ENCODE peak calls at places on chromosomes 2 and 18, in four cellular contexts. F, U, M and G are unnamed samples.

GRCh38 chr2:12778369-12778768 is 61.6 kb downstream of the TRIB2 start:
- DNase-seq in F (no peak), U (no peak), M (no peak), G (no peak)

GRCh38 chr2:156430978-156431358 is 5.2 kb upstream of the GPD2 start:
- DNase-seq in F (no peak), U (peak; percentile 73), M (no peak), G (no peak)

GRCh38 chr2:174787485-174788205 is 23.4 kb upstream of the CHRNA1 start:
- DNase-seq in M (no peak), U (peak; percentile 100), F (no peak), G (no peak)

GRCh38 chr2:178419123-178419522 is 31.9 kb downstream of the PRKRA start:
- DNase-seq in U (peak; percentile 61), M (no peak), F (no peak), G (no peak)

GRCh38 chr18:66759017-66759416 is 155.1 kb upstream of the CDH19 start:
- DNase-seq in F (no peak), U (no peak), M (no peak), G (no peak)

GRCh38 chr2:168353251-168353650 is 102.8 kb upstream of the CERS6 start:
- DNase-seq in M (no peak), U (no peak), F (no peak), G (no peak)

GRCh38 chr2:202193881-202194353 is 44.5 kb downstream of the SUMO1 start:
- DNase-seq in U (no peak), F (no peak), M (no peak), G (no peak)

GRCh38 chr2:202031261-202031986 is 2.2 kb upstream of the FZD7 start:
- DNase-seq in U (no peak), F (no peak), M (no peak), G (no peak)

GRCh38 chr2:157164370-157164769 is 93.1 kb upstream of the GALNT5 start:
- DNase-seq in U (no peak), M (no peak), F (no peak), G (no peak)

GRCh38 chr2:52334185-52334584 is 1302.3 kb upstream of the NRXN1 start:
- DNase-seq in U (no peak), M (no peak), F (no peak), G (no peak)

GRCh38 chr2:203873921-203874631 is 6.5 kb downstream of the CTLA4 start:
- DNase-seq in M (peak; percentile 47), F (no peak), U (no peak), G (no peak)

GRCh38 chr2:156427067-156427466 is 9.1 kb upstream of the GPD2 start:
- DNase-seq in M (no peak), F (no peak), U (no peak), G (no peak)

GRCh38 chr18:45112682-45113081 is 432.0 kb downstream of the SETBP1 start:
- DNase-seq in U (no peak), F (no peak), M (no peak), G (no peak)

GRCh38 chr2:47098953-47099352 is 56.2 kb downstream of the STPG4 start:
- DNase-seq in M (no peak), F (no peak), U (no peak), G (no peak)

GRCh38 chr2:62306751-62307468 is 111.0 kb downstream of the B3GNT2 start:
- DNase-seq in F (no peak), M (no peak), U (peak; percentile 6), G (peak; percentile 43)

GRCh38 chr2:240947607-240948006 is 41.5 kb downstream of the CROCC2 start:
- DNase-seq in M (no peak), F (no peak), U (no peak), G (no peak)

GRCh38 chr2:72082021-72082739 is 65.5 kb downstream of the CYP26B1 start:
- DNase-seq in M (no peak), U (no peak), F (no peak), G (no peak)

GRCh38 chr2:227655454-227655853 is 11.2 kb upstream of the SCYGR5 start:
- DNase-seq in F (no peak), U (peak; percentile 91), M (no peak), G (no peak)

GRCh38 chr2:109422071-109422757 is 191.6 kb downstream of the SEPTIN10 start:
- DNase-seq in M (no peak), U (peak; percentile 28), F (no peak), G (no peak)

GRCh38 chr2:215843579-215843978 is 169.8 kb downstream of the MREG start:
- DNase-seq in M (no peak), U (peak; percentile 92), F (no peak), G (no peak)

GRCh38 chr2:207165121-207166038 is at the start of gene KLF7:
- DNase-seq in M (peak; percentile 38), U (peak; percentile 51), F (peak; percentile 48), G (peak; percentile 51)

GRCh38 chr18:9108911-9109310 is 6.4 kb downstream of the NDUFV2 start:
- DNase-seq in F (no peak), M (no peak), U (no peak), G (no peak)

GRCh38 chr2:65490222-65490621 is 57.8 kb upstream of the SPRED2 start:
- DNase-seq in F (no peak), U (no peak), M (no peak), G (no peak)

GRCh38 chr2:126835811-126836210 is 62.9 kb upstream of the TEX51 start:
- DNase-seq in U (no peak), F (no peak), M (no peak), G (no peak)

GRCh38 chr2:63846487-63846886 is 4.8 kb downstream of the UGP2 start:
- DNase-seq in U (no peak), M (no peak), F (no peak), G (no peak)

GRCh38 chr2:111202266-111203040 is 81.7 kb downstream of the BCL2L11 start:
- DNase-seq in F (no peak), M (no peak), U (peak; percentile 89), G (no peak)

GRCh38 chr2:186572705-186573104 is 17.2 kb upstream of the ITGAV start:
- DNase-seq in F (no peak), M (no peak), U (no peak), G (no peak)
- H3K27ac ChIP-seq in F (no peak overlapping the region), M (no peak overlapping the region), U (no peak overlapping the region), G (no peak overlapping the region)

GRCh38 chr2:106192752-106193490 is 1.2 kb downstream of the UXS1 start:
- DNase-seq in U (peak; percentile 87), F (peak; percentile 14), M (peak; percentile 28), G (peak; percentile 21)
- H3K4me1 ChIP-seq in U (peaks cover 9% of the 10 kb centered on the region), F (peaks cover 52% of the 10 kb centered on the region), M (peaks cover 5% of the 10 kb centered on the region), G (peaks cover 44% of the 10 kb centered on the region)

DNA sequence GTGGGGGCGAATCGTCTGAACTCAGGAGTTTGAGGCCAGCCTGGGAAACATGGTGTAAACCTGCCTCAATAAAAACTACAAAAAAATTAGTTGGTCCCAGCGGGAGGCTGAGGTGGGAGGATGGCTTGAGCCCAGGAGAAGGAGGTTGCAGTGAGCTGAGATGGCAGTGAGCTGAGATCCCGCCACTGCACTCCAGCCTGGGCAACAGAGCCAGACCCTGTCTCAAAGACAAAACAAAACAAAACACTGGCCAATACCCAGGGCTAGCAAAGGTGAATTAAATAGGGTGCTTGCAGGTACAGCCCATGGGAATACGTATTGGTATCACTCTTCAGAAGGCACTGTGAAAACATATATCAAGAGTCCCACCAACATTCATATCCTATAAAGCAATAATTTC is 7.0 kb downstream of the ITSN2 start:
- DNase-seq in F (no peak), M (no peak), U (no peak), G (no peak)
- H3K27ac ChIP-seq in F (no peak overlapping the region), M (no peak overlapping the region), U (no peak overlapping the region), G (no peak overlapping the region)

DNA sequence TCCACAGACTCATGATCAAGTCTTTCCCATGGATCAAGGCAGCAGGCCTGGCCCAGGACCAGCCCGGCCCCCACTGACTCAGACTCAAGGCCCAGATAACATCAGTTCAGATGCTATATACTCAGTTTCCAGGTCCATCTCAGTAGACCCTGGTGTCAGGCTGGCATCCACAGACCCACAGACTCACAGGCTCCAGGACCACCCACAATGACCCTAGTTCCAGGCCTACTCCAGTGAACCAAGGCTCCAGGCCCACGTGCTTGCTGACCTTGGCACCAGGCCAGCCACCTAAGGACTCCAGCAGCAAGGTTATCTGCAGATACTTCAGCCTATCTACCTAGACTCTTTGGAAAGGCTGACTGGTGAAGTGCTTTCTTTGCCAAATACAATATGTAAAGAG is 51.0 kb downstream of the KCNH7 start:
- DNase-seq in M (no peak), U (no peak), F (no peak), G (no peak)
- H3K4me1 ChIP-seq in M (no peaks in the 10 kb centered on the region), U (no peaks in the 10 kb centered on the region), F (no peaks in the 10 kb centered on the region), G (no peaks in the 10 kb centered on the region)

DNA sequence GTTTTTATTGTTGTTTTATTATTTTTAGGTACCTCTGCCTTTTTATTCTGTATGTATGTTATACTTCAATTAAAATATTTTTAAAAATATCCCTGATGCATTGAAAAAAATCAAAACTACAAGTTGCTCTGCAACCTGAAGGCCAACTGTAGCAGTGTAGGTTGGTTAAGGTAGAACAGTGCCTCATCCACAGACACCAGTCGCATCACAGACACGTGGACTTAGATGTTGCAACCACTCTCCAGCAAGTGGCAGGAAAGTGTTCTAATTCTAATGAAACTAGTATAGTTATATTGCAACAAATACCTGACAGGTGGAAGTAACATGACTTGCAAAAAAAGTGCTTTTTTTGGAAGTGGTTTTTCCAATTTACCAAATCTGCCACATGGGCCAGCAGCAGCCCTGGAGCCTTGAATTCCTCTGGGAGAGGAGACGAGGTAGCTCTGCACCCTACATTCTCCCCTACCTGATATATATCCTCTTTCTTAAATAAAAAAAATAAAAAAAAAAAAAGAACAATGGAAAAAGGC is 28.4 kb upstream of the SLC3A1 start:
- DNase-seq in U (no peak), F (no peak), M (no peak), G (no peak)
- H3K27ac ChIP-seq in U (no peak overlapping the region), F (no peak overlapping the region), M (no peak overlapping the region), G (no peak overlapping the region)

DNA sequence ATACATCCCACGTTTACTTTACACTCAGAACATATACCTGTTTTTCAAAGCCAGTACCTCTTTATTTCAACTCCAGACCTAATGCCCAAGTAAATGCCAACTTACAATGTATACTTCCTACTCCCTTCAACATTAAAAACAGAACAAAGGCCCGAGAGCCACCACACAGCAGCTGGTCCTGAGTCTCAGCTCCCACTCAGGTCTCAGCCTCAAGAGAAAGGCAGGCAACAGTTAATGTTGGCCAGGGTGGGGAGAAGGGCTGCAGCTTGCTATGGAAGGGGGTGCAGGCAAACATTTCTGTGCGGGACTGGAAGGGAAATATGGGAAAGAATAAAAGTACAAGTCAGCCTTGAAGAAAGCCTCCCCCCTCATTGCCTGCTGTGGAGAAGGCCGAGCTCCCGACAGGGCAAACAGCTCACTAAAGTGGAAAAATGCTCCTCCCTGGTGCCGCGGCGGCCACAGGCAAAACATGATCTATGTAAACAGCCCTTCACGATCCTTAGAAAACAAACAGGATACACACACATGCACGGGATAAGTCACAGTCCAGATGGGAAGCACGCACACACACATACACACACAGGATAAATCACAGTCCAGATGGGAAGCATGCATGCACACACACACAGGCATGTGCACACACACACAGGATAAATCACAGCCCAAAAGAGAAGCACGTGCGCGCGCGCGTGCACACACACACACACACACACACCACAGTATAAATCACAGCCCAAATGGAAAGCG is 67.4 kb downstream of the ADNP2 start:
- DNase-seq in M (no peak), F (no peak), U (peak; percentile 54), G (no peak)
- H3K4me1 ChIP-seq in M (no peaks in the 10 kb centered on the region), F (peaks cover 17% of the 10 kb centered on the region), U (peaks cover 2% of the 10 kb centered on the region), G (peaks cover 33% of the 10 kb centered on the region)

DNA sequence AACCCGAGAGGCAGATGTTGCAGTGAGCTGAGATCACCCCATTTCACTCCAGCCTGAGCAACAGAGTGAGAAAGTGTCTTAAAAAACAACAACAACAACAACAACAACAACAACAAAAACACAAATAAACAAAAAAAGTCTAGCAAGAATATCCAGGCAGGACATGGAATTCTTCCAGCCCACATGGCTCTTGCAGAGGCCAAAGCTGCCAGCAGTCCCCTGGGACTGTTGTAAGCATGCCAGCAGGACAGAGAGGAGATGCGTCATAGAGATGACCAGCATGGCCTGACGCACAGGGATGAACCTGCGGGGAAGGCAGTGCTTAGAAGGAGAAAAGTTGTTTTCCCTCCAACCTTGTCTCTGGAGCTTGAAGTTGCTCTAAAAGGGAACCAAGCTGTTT is 182.3 kb upstream of the PGAP1 start:
- DNase-seq in M (peak; percentile 45), U (peak; percentile 91), F (no peak), G (no peak)
- H3K27ac ChIP-seq in M (no peak overlapping the region), U (no peak overlapping the region), F (no peak overlapping the region), G (no peak overlapping the region)

GRCh38 chr18:23882616-23883276 is 131.8 kb upstream of the TTC39C start:
- DNase-seq in F (no peak), U (no peak), M (no peak), G (no peak)
- H3K4me1 ChIP-seq in F (peaks cover 16% of the 10 kb centered on the region), U (peaks cover 3% of the 10 kb centered on the region), M (peaks cover 12% of the 10 kb centered on the region), G (peaks cover 19% of the 10 kb centered on the region)